ENCODE peak calls at places on chromosomes 6 and 20, in seven cellular contexts. E, A, L, R, Y, Z and O are unnamed samples.

GRCh38 chr6:145960918-145961604 is 3.1 kb downstream of the SHPRH start:
- DNase-seq in E (no peak), R (no peak), Z (peak), L (no peak), Y (peak), A (no peak), O (no peak)

GRCh38 chr6:111096246-111096645 is 8.9 kb downstream of the SLC16A10 start:
- DNase-seq in Z (no peak), Y (no peak), L (no peak), R (no peak), E (peak), A (no peak), O (no peak)

GRCh38 chr20:35887393-35888064 is 66.8 kb downstream of the SCAND1 start:
- DNase-seq in R (no peak), A (no peak), Z (no peak), E (no peak), Y (no peak), L (no peak), O (no peak)

GRCh38 chr6:137700751-137701477 is 166.1 kb upstream of the TNFAIP3 start:
- DNase-seq in E (no peak), A (no peak), R (no peak), Y (no peak), Z (peak), L (no peak), O (no peak)

GRCh38 chr20:48760403-48760889 is 67.4 kb downstream of the PREX1 start:
- DNase-seq in A (no peak), Z (peak), Y (peak), R (peak), E (peak), L (peak), O (peak)

GRCh38 chr20:52193133-52193532 is 1.6 kb upstream of the ZFP64 start:
- DNase-seq in A (no peak), L (no peak), R (no peak), Z (no peak), Y (no peak), E (no peak), O (no peak)

GRCh38 chr6:158047120-158047518 is 65.5 kb downstream of the SYNJ2 start:
- DNase-seq in Z (no peak), Y (peak), A (no peak), E (no peak), R (peak), L (no peak), O (no peak)

GRCh38 chr6:165637591-165637990 is 25.4 kb downstream of the PDE10A start:
- DNase-seq in A (no peak), E (no peak), Z (peak), L (no peak), Y (peak), R (peak), O (no peak)

GRCh38 chr20:39190666-39191570 is 228.8 kb downstream of the DHX35 start:
- DNase-seq in R (peak), E (no peak), Y (peak), A (no peak), Z (no peak), L (no peak), O (no peak)

GRCh38 chr20:34604980-34605788 is 46.7 kb downstream of the MAP1LC3A start:
- DNase-seq in R (peak), A (no peak), Z (peak), L (no peak), Y (peak), E (no peak), O (no peak)

GRCh38 chr6:36793913-36794703 is 45.1 kb downstream of the CPNE5 start:
- DNase-seq in Y (peak), Z (no peak), E (no peak), L (peak), A (peak), R (no peak), O (no peak)

GRCh38 chr6:158781692-158782373 is 37.3 kb downstream of the EZR start:
- DNase-seq in Z (no peak), A (no peak), L (no peak), E (peak), R (no peak), Y (no peak), O (no peak)

GRCh38 chr6:132236281-132236680 is 165.0 kb downstream of the MOXD1 start:
- DNase-seq in L (no peak), R (no peak), Z (no peak), E (no peak), A (no peak), Y (peak), O (no peak)

GRCh38 chr6:25436760-25437159 is 157.6 kb downstream of the CARMIL1 start:
- DNase-seq in L (no peak), Z (no peak), E (no peak), R (no peak), A (no peak), Y (no peak), O (no peak)

GRCh38 chr20:38625896-38626295 is 24.3 kb downstream of the ARHGAP40 start:
- DNase-seq in A (no peak), Y (no peak), E (no peak), L (no peak), Z (no peak), R (no peak), O (no peak)

GRCh38 chr20:36919715-36920333 is 31.7 kb downstream of the SAMHD1 start:
- DNase-seq in R (peak), E (no peak), A (no peak), Z (peak), L (peak), Y (peak), O (peak)

GRCh38 chr6:161409353-161409752 is 135.5 kb upstream of the AGPAT4 start:
- DNase-seq in E (no peak), A (no peak), R (no peak), Z (no peak), L (no peak), Y (no peak), O (no peak)

GRCh38 chr6:161919711-161920110 is 645.9 kb upstream of the AGPAT4 start:
- DNase-seq in R (no peak), Y (no peak), A (no peak), L (no peak), E (no peak), Z (no peak), O (no peak)

GRCh38 chr6:158072083-158072721 is 90.5 kb downstream of the SYNJ2 start:
- DNase-seq in R (peak), Z (peak), E (peak), A (peak), Y (peak), L (peak), O (peak)

GRCh38 chr6:71965404-71965803 is 79.1 kb downstream of the RIMS1 start:
- DNase-seq in Z (no peak), L (peak), R (no peak), Y (no peak), A (peak), E (no peak), O (no peak)

GRCh38 chr6:90079555-90080490 is 185.6 kb downstream of the GJA10 start:
- DNase-seq in L (no peak), A (no peak), E (no peak), Z (no peak), R (no peak), Y (no peak), O (no peak)

GRCh38 chr20:23585449-23585807 is 17.1 kb upstream of the CST9L start:
- DNase-seq in L (no peak), R (no peak), Y (no peak), Z (no peak), E (no peak), A (no peak), O (no peak)

DNA sequence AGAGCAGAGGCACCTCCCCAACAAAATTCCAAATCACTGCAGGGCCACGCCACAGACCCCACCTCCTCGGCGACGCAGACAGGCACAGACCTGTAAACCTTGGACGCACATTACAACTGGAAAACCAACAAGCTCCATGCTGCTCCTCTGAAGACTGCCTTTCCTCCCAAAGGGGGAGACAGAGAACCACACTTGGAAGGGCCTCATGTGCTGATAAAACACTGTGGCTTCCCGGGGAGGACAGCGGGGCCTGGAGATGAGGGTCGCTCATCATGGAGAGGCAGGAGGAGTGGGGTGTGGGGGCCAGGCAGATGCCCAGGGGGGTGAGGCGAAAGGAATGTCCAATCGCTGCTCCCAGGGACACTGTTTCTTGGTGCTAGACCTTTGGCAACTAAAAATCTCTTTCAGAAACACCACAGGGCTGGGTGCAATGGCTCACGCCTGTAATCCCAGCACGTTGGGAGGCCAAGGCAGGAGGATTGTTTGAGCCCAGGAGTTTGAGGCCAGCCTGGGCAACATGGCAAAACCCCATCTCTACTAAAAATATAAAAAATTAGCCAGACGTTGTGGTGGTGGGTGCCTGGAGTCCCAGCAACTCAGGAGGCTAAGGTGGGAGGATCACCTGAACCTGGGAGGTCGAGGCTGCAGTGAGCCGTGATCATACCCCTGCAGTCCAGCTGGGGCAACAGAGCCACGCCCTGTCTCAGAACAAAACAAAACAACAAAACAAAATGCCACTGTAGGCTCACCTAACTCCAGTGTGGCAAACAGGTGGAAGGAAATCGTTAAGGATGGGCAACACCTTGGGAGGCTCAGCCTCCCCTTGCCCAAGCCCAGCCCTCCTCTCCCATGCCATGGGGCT is 53.8 kb downstream of the ABHD12 start:
- DNase-seq in A (no peak), R (peak), Z (peak), E (no peak), Y (peak), L (no peak), O (no peak)
- TF ChIP-seq CTCF in A (peak), R (peak), Z (peak), E (no peak), Y (peak), L (peak), O (no peak)

GRCh38 chr20:60715172-60715571 is 536.9 kb upstream of the CDH4 start:
- DNase-seq in Z (no peak), Y (no peak), A (no peak), L (no peak), E (no peak), R (no peak), O (no peak)
- TF ChIP-seq CTCF in Z (no peak), Y (no peak), A (no peak), L (no peak), E (no peak), R (no peak), O (no peak)

DNA sequence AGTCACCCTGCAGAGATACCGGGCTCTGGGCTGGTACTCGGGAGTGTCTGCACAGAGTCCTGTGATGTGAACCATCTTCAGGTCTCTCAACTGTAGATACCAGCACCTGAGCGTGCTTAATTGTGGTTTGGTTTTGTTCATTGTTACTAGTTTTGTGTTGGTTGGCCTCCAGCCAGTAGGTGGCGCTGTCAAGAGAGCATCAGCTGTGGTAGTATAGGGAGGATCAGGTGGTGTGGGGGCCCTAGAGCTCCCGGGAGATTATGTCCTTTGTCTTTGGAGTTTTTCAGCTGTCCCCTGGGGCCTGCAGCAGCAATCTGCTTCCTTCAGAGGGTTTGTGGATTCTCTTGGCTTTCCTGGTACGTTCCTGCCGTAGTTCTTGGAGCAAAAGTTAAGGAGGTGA is 67.9 kb downstream of the CDYL start:
- DNase-seq in L (no peak), Z (no peak), Y (no peak), E (no peak), A (peak), R (no peak), O (no peak)
- TF ChIP-seq CTCF in L (peak), Z (peak), Y (no peak), E (no peak), A (peak), R (peak), O (peak)

GRCh38 chr6:41843178-41843577 is 52.0 kb downstream of the USP49 start:
- DNase-seq in A (no peak), E (no peak), Z (no peak), R (no peak), Y (no peak), L (no peak), O (no peak)
- TF ChIP-seq CTCF in A (no peak), E (no peak), Z (no peak), R (no peak), Y (no peak), L (no peak), O (no peak)

GRCh38 chr6:160160450-160160849 is 38.8 kb downstream of the SLC22A1 start:
- DNase-seq in A (no peak), L (no peak), Y (peak), E (peak), R (peak), Z (no peak), O (no peak)
- TF ChIP-seq CTCF in A (no peak), L (no peak), Y (peak), E (no peak), R (peak), Z (peak), O (no peak)

GRCh38 chr6:45254242-45254641 is 73.9 kb upstream of the RUNX2 start:
- DNase-seq in Y (no peak), R (no peak), E (no peak), Z (no peak), L (no peak), A (no peak), O (no peak)
- TF ChIP-seq CTCF in Y (no peak), R (no peak), E (no peak), Z (no peak), L (no peak), A (no peak), O (no peak)

GRCh38 chr20:2089447-2089846 is 12.2 kb upstream of the STK35 start:
- DNase-seq in Z (no peak), L (no peak), R (no peak), A (no peak), Y (no peak), E (no peak), O (no peak)

GRCh38 chr20:2088904-2089303 is 12.7 kb upstream of the STK35 start:
- DNase-seq in R (no peak), A (no peak), Z (no peak), Y (no peak), E (no peak), L (no peak), O (no peak)

GRCh38 chr20:2086980-2087377 is 14.6 kb upstream of the STK35 start:
- DNase-seq in R (no peak), Z (no peak), A (no peak), E (no peak), Y (no peak), L (no peak), O (no peak)

GRCh38 chr20:2084703-2085102 is 16.9 kb upstream of the STK35 start:
- DNase-seq in L (no peak), A (no peak), Z (peak), R (no peak), E (no peak), Y (no peak), O (no peak)

GRCh38 chr20:2086177-2086979 is 15.2 kb upstream of the STK35 start:
- DNase-seq in A (no peak), Y (no peak), R (no peak), L (no peak), E (no peak), Z (peak), O (no peak)
- TF ChIP-seq CTCF in A (no peak), Y (no peak), R (peak), L (no peak), E (no peak), Z (peak), O (no peak)

GRCh38 chr6:152380993-152381898 is 255.9 kb downstream of the SYNE1 start:
- DNase-seq in Z (peak), R (peak), Y (peak), A (peak), L (no peak), E (peak), O (no peak)
- TF ChIP-seq CTCF in Z (no peak), R (no peak), Y (no peak), A (no peak), L (no peak), E (no peak), O (no peak)

DNA sequence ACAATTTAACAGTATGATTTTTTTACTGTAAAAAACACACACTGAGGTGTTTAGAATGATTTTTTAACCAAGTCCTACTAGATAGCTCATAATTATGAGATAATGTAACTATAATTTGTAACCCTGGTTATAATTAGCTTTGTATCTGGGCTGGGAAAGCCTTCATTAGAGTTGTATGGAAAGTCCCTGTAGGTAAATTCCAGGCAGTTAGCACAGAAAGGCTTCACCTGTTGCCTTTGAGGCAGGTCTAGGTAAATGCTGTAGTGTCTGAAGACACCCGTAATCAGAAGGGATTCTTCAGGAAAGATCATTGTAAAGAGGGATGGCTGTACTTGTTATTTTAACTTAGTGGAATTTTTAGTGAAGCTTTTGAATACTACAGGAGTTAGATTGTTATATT is 1.9 kb downstream of the TMEM200A start:
- DNase-seq in R (no peak), Y (no peak), Z (no peak), L (no peak), A (no peak), E (no peak), O (no peak)
- TF ChIP-seq CTCF in R (no peak), Y (no peak), Z (no peak), L (no peak), A (no peak), E (no peak), O (no peak)